ENCODE peak calls at places on chromosome 12, in ten cellular contexts. B is fibroblast of mammary gland, F is transverse colon, Y is GM12865, U is AG04450, X is cardiac fibroblast, H is GM12878, G is cardiac muscle cell, A is heart right ventricle, O is fibroblast of lung. P is an unnamed sample.
A peak's percentile ranks its signal among the peaks of the same experiment; 100 is the strongest.

GRCh38 chr12:206746-207440 is 7.1 kb downstream of the SLC6A12 start:
- DNase-seq in B (no peak), F (no peak), Y (no peak), U (no peak), X (no peak), H (no peak), G (no peak), A (no peak), O (no peak), P (no peak)

GRCh38 chr12:91098942-91099341 is 12.4 kb downstream of the LUM start:
- DNase-seq in B (peak; percentile 93), F (no peak), Y (no peak), U (peak; percentile 78), X (peak; percentile 94), H (no peak), G (no peak), A (no peak), O (peak; percentile 95), P (peak; percentile 90)

GRCh38 chr12:74747305-74747704 is 209.7 kb downstream of the ATXN7L3B start:
- DNase-seq in B (peak; percentile 10), F (no peak), Y (no peak), U (no peak), X (peak; percentile 37), H (no peak), G (no peak), A (no peak), O (peak; percentile 15), P (peak; percentile 15)

GRCh38 chr12:31519525-31519924 is 71.4 kb downstream of the DENND5B start:
- DNase-seq in B (no peak), F (no peak), Y (no peak), U (no peak), X (no peak), H (no peak), G (no peak), A (no peak), O (peak; percentile 27), P (no peak)

GRCh38 chr12:65518771-65519170 is 240.3 kb downstream of the MSRB3 start:
- DNase-seq in B (no peak), F (no peak), Y (no peak), U (no peak), X (no peak), H (no peak), G (no peak), A (no peak), O (no peak), P (no peak)

GRCh38 chr12:105504286-105504685 is 173.8 kb downstream of the C12orf75 start:
- DNase-seq in B (no peak), F (no peak), Y (peak; percentile 37), U (no peak), X (no peak), H (no peak), G (no peak), A (no peak), O (no peak), P (no peak)

GRCh38 chr12:87793134-87793533 is 236.1 kb downstream of the C12orf50 start:
- DNase-seq in B (peak; percentile 42), F (no peak), Y (no peak), U (no peak), X (peak; percentile 58), H (no peak), G (no peak), A (no peak), O (peak; percentile 73), P (peak; percentile 61)

GRCh38 chr12:48459259-48459658 is 13.1 kb upstream of the ANP32D start:
- DNase-seq in B (no peak), F (no peak), Y (no peak), U (no peak), X (no peak), H (no peak), G (no peak), A (no peak), O (no peak), P (no peak)

GRCh38 chr12:19144985-19145384 is 15.5 kb downstream of the PLEKHA5 start:
- DNase-seq in B (no peak), F (no peak), Y (no peak), U (no peak), X (no peak), H (no peak), G (no peak), A (no peak), O (no peak), P (no peak)

GRCh38 chr12:79690606-79691298 is at the start of gene PAWR:
- DNase-seq in B (peak; percentile 46), F (peak; percentile 86), Y (peak; percentile 88), U (no peak), X (peak; percentile 67), H (no peak), G (peak; percentile 94), A (peak; percentile 53), O (peak; percentile 64), P (no peak)

GRCh38 chr12:42588981-42589464 is 523 bp downstream of the PRICKLE1 start:
- DNase-seq in B (no peak), F (peak; percentile 13), Y (no peak), U (no peak), X (peak; percentile 41), H (no peak), G (peak; percentile 82), A (peak; percentile 55), O (peak; percentile 48), P (no peak)

GRCh38 chr12:7935773-7936581 is at the start of gene SLC2A3:
- DNase-seq in B (peak; percentile 93), F (peak; percentile 53), Y (peak; percentile 82), U (peak; percentile 88), X (peak; percentile 94), H (peak; percentile 65), G (peak; percentile 74), A (no peak), O (peak; percentile 96), P (peak; percentile 90)

GRCh38 chr12:14545144-14546124 is 22.2 kb downstream of the PLBD1 start:
- DNase-seq in B (no peak), F (peak; percentile 21), Y (no peak), U (no peak), X (no peak), H (no peak), G (no peak), A (no peak), O (no peak), P (no peak)

GRCh38 chr12:52677671-52678070 is 2.5 kb downstream of the KRT1 start:
- DNase-seq in B (no peak), F (no peak), Y (no peak), U (no peak), X (no peak), H (no peak), G (no peak), A (no peak), O (no peak), P (no peak)

GRCh38 chr12:51814311-51815088 is 34.0 kb downstream of the FIGNL2 start:
- DNase-seq in B (peak; percentile 72), F (peak; percentile 86), Y (peak; percentile 45), U (peak; percentile 26), X (peak; percentile 71), H (no peak), G (peak; percentile 83), A (peak; percentile 88), O (peak; percentile 81), P (no peak)

GRCh38 chr12:52202361-52203078 is 10.7 kb upstream of the KRT80 start:
- DNase-seq in B (no peak), F (no peak), Y (no peak), U (no peak), X (peak; percentile 31), H (no peak), G (no peak), A (no peak), O (no peak), P (no peak)

GRCh38 chr12:78891646-78892353 is 27.2 kb downstream of the SYT1 start:
- DNase-seq in B (no peak), F (no peak), Y (no peak), U (no peak), X (no peak), H (no peak), G (peak; percentile 44), A (no peak), O (no peak), P (no peak)

GRCh38 chr12:109711596-109712461 is 1.8 kb upstream of the FAM222A start:
- DNase-seq in B (no peak), F (no peak), Y (no peak), U (no peak), X (no peak), H (no peak), G (peak; percentile 55), A (peak; percentile 46), O (no peak), P (no peak)
- H3K4me3 ChIP-seq in B (no peak overlapping the region), F (no peak overlapping the region), Y (no peak overlapping the region), U (no peak overlapping the region), X (no peak overlapping the region), H (no peak overlapping the region), G (no peak overlapping the region), A (peak overlapping the region; percentile 15), O (no peak overlapping the region), P (no peak overlapping the region)

GRCh38 chr12:132154341-132154761 is 10.1 kb downstream of the NOC4L start:
- DNase-seq in B (no peak), F (no peak), Y (no peak), U (no peak), X (no peak), H (no peak), G (no peak), A (peak; percentile 14), O (no peak), P (no peak)

GRCh38 chr12:132152921-132153321 is 8.7 kb downstream of the NOC4L start:
- DNase-seq in B (no peak), F (peak; percentile 6), Y (no peak), U (no peak), X (no peak), H (no peak), G (no peak), A (peak; percentile 10), O (no peak), P (no peak)

GRCh38 chr12:132152411-132152821 is 8.2 kb downstream of the NOC4L start:
- DNase-seq in B (no peak), F (no peak), Y (no peak), U (no peak), X (no peak), H (no peak), G (no peak), A (peak; percentile 7), O (no peak), P (no peak)

GRCh38 chr12:132154941-132155770 is 10.9 kb downstream of the NOC4L start:
- DNase-seq in B (no peak), F (no peak), Y (peak; percentile 29), U (no peak), X (no peak), H (no peak), G (peak; percentile 28), A (peak; percentile 6), O (no peak), P (no peak)

GRCh38 chr12:132153501-132154340 is 9.5 kb downstream of the NOC4L start:
- DNase-seq in B (peak; percentile 68), F (peak; percentile 65), Y (peak; percentile 78), U (no peak), X (peak; percentile 68), H (peak; percentile 8), G (peak; percentile 87), A (peak; percentile 63), O (peak; percentile 71), P (peak; percentile 32)
- H3K4me3 ChIP-seq in B (no peak overlapping the region), F (peak overlapping the region; percentile 29), Y (no peak overlapping the region), U (no peak overlapping the region), X (no peak overlapping the region), H (no peak overlapping the region), G (no peak overlapping the region), A (peak overlapping the region; percentile 41), O (no peak overlapping the region), P (no peak overlapping the region)

GRCh38 chr12:128810182-128811127 is 13.3 kb downstream of the SLC15A4 start:
- DNase-seq in B (peak; percentile 62), F (peak; percentile 65), Y (peak; percentile 87), U (no peak), X (peak; percentile 51), H (peak; percentile 92), G (no peak), A (peak; percentile 43), O (no peak), P (no peak)
- H3K4me3 ChIP-seq in B (no peak overlapping the region), F (no peak overlapping the region), Y (peak overlapping the region; percentile 35), U (no peak overlapping the region), X (no peak overlapping the region), H (peak overlapping the region; percentile 55), G (no peak overlapping the region), A (peak overlapping the region; percentile 22), O (no peak overlapping the region), P (no peak overlapping the region)

GRCh38 chr12:12613334-12613733 is 1.7 kb downstream of the CREBL2 start:
- DNase-seq in B (no peak), F (no peak), Y (peak; percentile 24), U (no peak), X (peak; percentile 19), H (no peak), G (no peak), A (no peak), O (no peak), P (no peak)
- H3K4me3 ChIP-seq in B (peak overlapping the region; percentile 26), F (peak overlapping the region; percentile 85), Y (peak overlapping the region; percentile 71), U (peak overlapping the region; percentile 27), X (no peak overlapping the region), H (peak overlapping the region; percentile 86), G (no peak overlapping the region), A (no peak overlapping the region), O (peak overlapping the region; percentile 12), P (no peak overlapping the region)

P was measured in skeletal muscle cell.